ENCODE peak calls at places on chromosomes 16 and 17, in ten cellular contexts. One of them, this sample, is unnamed.

GRCh38 chr17:72812823-72813222 is 279.7 kb downstream of the SLC39A11 start:
- DNase-seq in H9: no peak
- DNase-seq in WTC11: no peak
- DNase-seq in activated CD8-positive, alpha-beta memory T cell treated with anti-CD3 and anti-CD28 coated beads, Interleukin-2, amount 10 ng/mL, durations not matched to agents 7 days and 5 days: no peak
- DNase-seq in heart right ventricle: no peak
- DNase-seq in iris pigment epithelial cell: peak
- DNase-seq in GM13977: no peak
- DNase-seq in hypothalamus: no peak
- DNase-seq in NCI-H774: no peak
- DNase-seq in activated naive CD4-positive, alpha-beta T cell: no peak
- DNase-seq in this sample: no peak

GRCh38 chr17:32609085-32609484 is 122.3 kb downstream of the CDK5R1 start:
- DNase-seq in hypothalamus: no peak
- DNase-seq in NCI-H774: no peak
- DNase-seq in heart right ventricle: peak
- DNase-seq in H9: no peak
- DNase-seq in WTC11: no peak
- DNase-seq in iris pigment epithelial cell: no peak
- DNase-seq in activated naive CD4-positive, alpha-beta T cell: peak
- DNase-seq in GM13977: peak
- DNase-seq in activated CD8-positive, alpha-beta memory T cell treated with anti-CD3 and anti-CD28 coated beads, Interleukin-2, amount 10 ng/mL, durations not matched to agents 7 days and 5 days: peak
- DNase-seq in this sample: no peak

GRCh38 chr17:61574542-61575351 is 16.3 kb downstream of the NACA2 start:
- DNase-seq in activated CD8-positive, alpha-beta memory T cell treated with anti-CD3 and anti-CD28 coated beads, Interleukin-2, amount 10 ng/mL, durations not matched to agents 7 days and 5 days: no peak
- DNase-seq in NCI-H774: peak
- DNase-seq in hypothalamus: no peak
- DNase-seq in H9: peak
- DNase-seq in iris pigment epithelial cell: peak
- DNase-seq in activated naive CD4-positive, alpha-beta T cell: no peak
- DNase-seq in WTC11: peak
- DNase-seq in GM13977: no peak
- DNase-seq in heart right ventricle: no peak
- DNase-seq in this sample: no peak

GRCh38 chr16:59605706-59606105 is 871.6 kb upstream of the GOT2 start:
- DNase-seq in hypothalamus: no peak
- DNase-seq in activated naive CD4-positive, alpha-beta T cell: no peak
- DNase-seq in WTC11: no peak
- DNase-seq in activated CD8-positive, alpha-beta memory T cell treated with anti-CD3 and anti-CD28 coated beads, Interleukin-2, amount 10 ng/mL, durations not matched to agents 7 days and 5 days: no peak
- DNase-seq in GM13977: no peak
- DNase-seq in heart right ventricle: no peak
- DNase-seq in NCI-H774: no peak
- DNase-seq in iris pigment epithelial cell: no peak
- DNase-seq in H9: no peak
- DNase-seq in this sample: no peak

GRCh38 chr16:3734758-3735221 is 17.5 kb upstream of the TRAP1 start:
- DNase-seq in iris pigment epithelial cell: no peak
- DNase-seq in WTC11: no peak
- DNase-seq in GM13977: no peak
- DNase-seq in heart right ventricle: no peak
- DNase-seq in activated CD8-positive, alpha-beta memory T cell treated with anti-CD3 and anti-CD28 coated beads, Interleukin-2, amount 10 ng/mL, durations not matched to agents 7 days and 5 days: no peak
- DNase-seq in NCI-H774: no peak
- DNase-seq in H9: no peak
- DNase-seq in hypothalamus: no peak
- DNase-seq in activated naive CD4-positive, alpha-beta T cell: no peak
- DNase-seq in this sample: no peak

GRCh38 chr16:68367440-68367839 is 56.6 kb downstream of the PRMT7 start:
- DNase-seq in WTC11: no peak
- DNase-seq in hypothalamus: no peak
- DNase-seq in GM13977: no peak
- DNase-seq in NCI-H774: no peak
- DNase-seq in heart right ventricle: no peak
- DNase-seq in activated naive CD4-positive, alpha-beta T cell: no peak
- DNase-seq in activated CD8-positive, alpha-beta memory T cell treated with anti-CD3 and anti-CD28 coated beads, Interleukin-2, amount 10 ng/mL, durations not matched to agents 7 days and 5 days: no peak
- DNase-seq in iris pigment epithelial cell: no peak
- DNase-seq in H9: no peak
- DNase-seq in this sample: no peak

GRCh38 chr17:351436-351713 is 1.2 kb downstream of the RPH3AL start:
- DNase-seq in GM13977: no peak
- DNase-seq in hypothalamus: no peak
- DNase-seq in H9: no peak
- DNase-seq in activated naive CD4-positive, alpha-beta T cell: no peak
- DNase-seq in activated CD8-positive, alpha-beta memory T cell treated with anti-CD3 and anti-CD28 coated beads, Interleukin-2, amount 10 ng/mL, durations not matched to agents 7 days and 5 days: no peak
- DNase-seq in iris pigment epithelial cell: no peak
- DNase-seq in heart right ventricle: no peak
- DNase-seq in NCI-H774: no peak
- DNase-seq in WTC11: no peak
- DNase-seq in this sample: no peak

GRCh38 chr16:31501966-31502348 is 6.2 kb downstream of the RUSF1 start:
- DNase-seq in hypothalamus: no peak
- DNase-seq in GM13977: no peak
- DNase-seq in WTC11: no peak
- DNase-seq in H9: no peak
- DNase-seq in NCI-H774: no peak
- DNase-seq in activated naive CD4-positive, alpha-beta T cell: no peak
- DNase-seq in iris pigment epithelial cell: no peak
- DNase-seq in activated CD8-positive, alpha-beta memory T cell treated with anti-CD3 and anti-CD28 coated beads, Interleukin-2, amount 10 ng/mL, durations not matched to agents 7 days and 5 days: no peak
- DNase-seq in heart right ventricle: no peak
- DNase-seq in this sample: no peak

GRCh38 chr17:69342896-69343644 is 16.1 kb upstream of the ABCA5 start:
- DNase-seq in heart right ventricle: no peak
- DNase-seq in NCI-H774: peak
- DNase-seq in H9: no peak
- DNase-seq in GM13977: no peak
- DNase-seq in activated CD8-positive, alpha-beta memory T cell treated with anti-CD3 and anti-CD28 coated beads, Interleukin-2, amount 10 ng/mL, durations not matched to agents 7 days and 5 days: no peak
- DNase-seq in WTC11: no peak
- DNase-seq in activated naive CD4-positive, alpha-beta T cell: no peak
- DNase-seq in iris pigment epithelial cell: peak
- DNase-seq in hypothalamus: no peak
- DNase-seq in this sample: no peak

GRCh38 chr16:73171380-73171779 is 123.5 kb upstream of the ZFHX3 start:
- DNase-seq in WTC11: no peak
- DNase-seq in iris pigment epithelial cell: no peak
- DNase-seq in activated naive CD4-positive, alpha-beta T cell: no peak
- DNase-seq in GM13977: no peak
- DNase-seq in heart right ventricle: no peak
- DNase-seq in activated CD8-positive, alpha-beta memory T cell treated with anti-CD3 and anti-CD28 coated beads, Interleukin-2, amount 10 ng/mL, durations not matched to agents 7 days and 5 days: no peak
- DNase-seq in H9: peak
- DNase-seq in NCI-H774: peak
- DNase-seq in hypothalamus: no peak
- DNase-seq in this sample: no peak

GRCh38 chr16:1178295-1178910 is 25.5 kb downstream of the CACNA1H start:
- DNase-seq in hypothalamus: no peak
- DNase-seq in WTC11: no peak
- DNase-seq in H9: no peak
- DNase-seq in activated naive CD4-positive, alpha-beta T cell: no peak
- DNase-seq in activated CD8-positive, alpha-beta memory T cell treated with anti-CD3 and anti-CD28 coated beads, Interleukin-2, amount 10 ng/mL, durations not matched to agents 7 days and 5 days: no peak
- DNase-seq in heart right ventricle: no peak
- DNase-seq in iris pigment epithelial cell: no peak
- DNase-seq in NCI-H774: no peak
- DNase-seq in GM13977: no peak
- DNase-seq in this sample: no peak

GRCh38 chr16:14409563-14409962 is 220.5 kb downstream of the PARN start:
- DNase-seq in hypothalamus: no peak
- DNase-seq in H9: no peak
- DNase-seq in activated naive CD4-positive, alpha-beta T cell: no peak
- DNase-seq in WTC11: no peak
- DNase-seq in heart right ventricle: no peak
- DNase-seq in activated CD8-positive, alpha-beta memory T cell treated with anti-CD3 and anti-CD28 coated beads, Interleukin-2, amount 10 ng/mL, durations not matched to agents 7 days and 5 days: no peak
- DNase-seq in NCI-H774: no peak
- DNase-seq in GM13977: no peak
- DNase-seq in iris pigment epithelial cell: peak
- DNase-seq in this sample: no peak

GRCh38 chr17:17535957-17536356 is 39.8 kb upstream of the RASD1 start:
- DNase-seq in GM13977: no peak
- DNase-seq in activated CD8-positive, alpha-beta memory T cell treated with anti-CD3 and anti-CD28 coated beads, Interleukin-2, amount 10 ng/mL, durations not matched to agents 7 days and 5 days: no peak
- DNase-seq in WTC11: no peak
- DNase-seq in H9: no peak
- DNase-seq in activated naive CD4-positive, alpha-beta T cell: no peak
- DNase-seq in hypothalamus: no peak
- DNase-seq in heart right ventricle: peak
- DNase-seq in iris pigment epithelial cell: no peak
- DNase-seq in NCI-H774: no peak
- DNase-seq in this sample: peak

GRCh38 chr17:70217571-70217970 is 48.2 kb downstream of the KCNJ2 start:
- DNase-seq in GM13977: no peak
- DNase-seq in activated CD8-positive, alpha-beta memory T cell treated with anti-CD3 and anti-CD28 coated beads, Interleukin-2, amount 10 ng/mL, durations not matched to agents 7 days and 5 days: no peak
- DNase-seq in heart right ventricle: no peak
- DNase-seq in WTC11: no peak
- DNase-seq in activated naive CD4-positive, alpha-beta T cell: no peak
- DNase-seq in iris pigment epithelial cell: no peak
- DNase-seq in H9: no peak
- DNase-seq in NCI-H774: no peak
- DNase-seq in hypothalamus: no peak
- DNase-seq in this sample: no peak

GRCh38 chr17:32610027-32610650 is 123.3 kb downstream of the CDK5R1 start:
- DNase-seq in hypothalamus: no peak
- DNase-seq in iris pigment epithelial cell: no peak
- DNase-seq in heart right ventricle: no peak
- DNase-seq in H9: peak
- DNase-seq in NCI-H774: no peak
- DNase-seq in activated CD8-positive, alpha-beta memory T cell treated with anti-CD3 and anti-CD28 coated beads, Interleukin-2, amount 10 ng/mL, durations not matched to agents 7 days and 5 days: no peak
- DNase-seq in activated naive CD4-positive, alpha-beta T cell: no peak
- DNase-seq in WTC11: peak
- DNase-seq in GM13977: no peak
- DNase-seq in this sample: no peak

GRCh38 chr17:82883461-82884031 is 43.7 kb upstream of the ZNF750 start:
- DNase-seq in heart right ventricle: no peak
- DNase-seq in NCI-H774: no peak
- DNase-seq in hypothalamus: no peak
- DNase-seq in activated naive CD4-positive, alpha-beta T cell: no peak
- DNase-seq in GM13977: no peak
- DNase-seq in iris pigment epithelial cell: no peak
- DNase-seq in activated CD8-positive, alpha-beta memory T cell treated with anti-CD3 and anti-CD28 coated beads, Interleukin-2, amount 10 ng/mL, durations not matched to agents 7 days and 5 days: peak
- DNase-seq in WTC11: no peak
- DNase-seq in H9: no peak
- DNase-seq in this sample: no peak

GRCh38 chr17:82962163-82962720 is 117.2 kb upstream of the METRNL start:
- DNase-seq in heart right ventricle: no peak
- DNase-seq in iris pigment epithelial cell: peak
- DNase-seq in WTC11: no peak
- DNase-seq in hypothalamus: no peak
- DNase-seq in H9: no peak
- DNase-seq in NCI-H774: no peak
- DNase-seq in GM13977: no peak
- DNase-seq in activated CD8-positive, alpha-beta memory T cell treated with anti-CD3 and anti-CD28 coated beads, Interleukin-2, amount 10 ng/mL, durations not matched to agents 7 days and 5 days: no peak
- DNase-seq in activated naive CD4-positive, alpha-beta T cell: no peak
- DNase-seq in this sample: no peak

GRCh38 chr17:16040710-16041251 is 41.2 kb downstream of the TTC19 start:
- DNase-seq in activated CD8-positive, alpha-beta memory T cell treated with anti-CD3 and anti-CD28 coated beads, Interleukin-2, amount 10 ng/mL, durations not matched to agents 7 days and 5 days: no peak
- DNase-seq in H9: no peak
- DNase-seq in iris pigment epithelial cell: peak
- DNase-seq in GM13977: no peak
- DNase-seq in hypothalamus: no peak
- DNase-seq in WTC11: no peak
- DNase-seq in NCI-H774: no peak
- DNase-seq in activated naive CD4-positive, alpha-beta T cell: no peak
- DNase-seq in heart right ventricle: no peak
- DNase-seq in this sample: no peak